ENCODE peak calls at places on chromosomes 4 and X, in four cellular contexts. J, K, Y and W are unnamed samples.

GRCh38 chrX:18855919-18856644 is 127.8 kb downstream of the PHKA2 start:
- DNase-seq in J (peak), K (no peak), Y (no peak), W (peak)

GRCh38 chr4:8232748-8233147 is 33.7 kb downstream of the SH3TC1 start:
- DNase-seq in J (no peak), K (no peak), Y (no peak), W (no peak)

GRCh38 chr4:147498031-147498700 is 17.3 kb downstream of the EDNRA start:
- DNase-seq in J (peak), K (peak), Y (no peak), W (no peak)

GRCh38 chr4:159906051-159906450 is 803.2 kb downstream of the RAPGEF2 start:
- DNase-seq in J (no peak), K (no peak), Y (no peak), W (no peak)

GRCh38 chr4:81635747-81636146 is 164.0 kb upstream of the RASGEF1B start:
- DNase-seq in J (no peak), K (no peak), Y (no peak), W (peak)

GRCh38 chrX:40483502-40483901 is 97.3 kb upstream of the ATP6AP2 start:
- DNase-seq in J (no peak), K (no peak), Y (no peak), W (no peak)

GRCh38 chrX:32877592-32877991 is 333.8 kb downstream of the DMD start:
- DNase-seq in J (peak), K (no peak), Y (no peak), W (no peak)

GRCh38 chr4:150584198-150584593 is 2.2 kb downstream of the MAB21L2 start:
- DNase-seq in J (no peak), K (no peak), Y (no peak), W (no peak)

GRCh38 chr4:52566136-52567031 is 92.7 kb downstream of the USP46 start:
- DNase-seq in J (no peak), K (peak), Y (no peak), W (no peak)

GRCh38 chr4:120733054-120733453 is 189.5 kb downstream of the PRDM5 start:
- DNase-seq in J (no peak), K (no peak), Y (no peak), W (no peak)
- TF ChIP-seq CTCF in J (no peak), K (no peak), Y (no peak), W (no peak)

GRCh38 chr4:67087897-67088296 is 457.4 kb downstream of the CENPC start:
- DNase-seq in J (peak), K (no peak), Y (peak), W (peak)
- TF ChIP-seq CTCF in J (peak), K (no peak), Y (peak), W (peak)

DNA sequence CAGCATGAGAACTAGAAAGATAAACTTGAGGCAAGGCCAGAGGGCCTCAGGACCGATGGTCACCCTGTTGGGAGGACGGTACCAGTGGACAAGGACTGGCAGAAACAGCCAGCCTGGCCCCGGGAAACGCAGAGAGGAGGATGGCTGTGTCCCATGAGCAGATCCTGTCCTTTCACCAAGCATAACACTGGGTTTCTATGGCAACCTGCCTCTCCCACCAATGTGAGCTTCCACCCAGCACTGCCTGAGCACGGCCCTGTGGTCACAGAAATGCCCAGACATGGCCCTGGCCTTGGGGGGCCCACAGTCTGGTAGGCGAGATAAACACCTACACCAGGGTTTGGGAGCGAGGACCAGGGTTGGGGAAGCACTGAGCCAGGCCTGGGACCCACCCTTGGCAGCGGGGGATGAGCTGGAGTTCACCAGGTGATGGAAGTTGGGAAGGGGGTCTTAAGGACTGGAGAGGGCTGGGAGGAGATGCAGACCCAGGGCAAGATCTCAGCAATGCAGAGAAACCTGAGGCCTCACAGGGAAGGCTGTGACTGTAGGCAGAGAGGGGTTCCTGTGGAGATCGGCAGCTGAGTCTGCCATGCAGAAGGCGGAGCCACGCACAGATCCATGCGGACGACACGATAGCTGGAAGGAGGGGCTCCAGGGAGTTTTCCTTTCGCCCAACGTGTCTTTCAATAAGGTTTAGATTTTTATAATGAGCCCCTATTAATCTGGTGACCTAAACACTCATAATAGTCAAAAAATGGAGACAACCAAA is 32.7 kb upstream of the CRMP1 start:
- DNase-seq in J (no peak), K (no peak), Y (no peak), W (no peak)
- TF ChIP-seq CTCF in J (no peak), K (no peak), Y (no peak), W (no peak)

DNA sequence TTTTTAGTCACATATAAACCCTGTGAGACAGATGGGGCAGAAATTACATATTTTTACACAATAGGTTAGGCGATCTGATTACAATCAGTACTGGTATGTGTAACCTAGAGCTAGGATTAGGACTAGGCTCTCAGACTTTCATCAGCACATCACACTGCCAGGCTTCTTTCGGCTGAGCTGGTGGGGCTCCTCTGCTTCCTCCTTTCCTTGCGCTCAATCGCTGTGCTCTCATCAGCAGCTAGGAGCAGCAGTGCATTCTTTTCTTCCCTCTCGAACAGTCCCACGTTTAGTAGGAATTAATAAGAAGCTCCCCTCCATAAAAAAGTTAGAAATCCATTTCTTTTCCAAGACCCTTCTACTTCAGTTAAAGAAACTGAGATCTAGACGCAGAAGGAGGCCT is 350.4 kb downstream of the SPRY1 start:
- DNase-seq in J (peak), K (no peak), Y (no peak), W (no peak)
- TF ChIP-seq CTCF in J (peak), K (no peak), Y (no peak), W (no peak)

GRCh38 chr4:35754047-35754446 is 490.3 kb downstream of the ARAP2 start:
- DNase-seq in J (no peak), K (no peak), Y (no peak), W (no peak)
- TF ChIP-seq CTCF in J (no peak), K (no peak), Y (no peak), W (no peak)

DNA sequence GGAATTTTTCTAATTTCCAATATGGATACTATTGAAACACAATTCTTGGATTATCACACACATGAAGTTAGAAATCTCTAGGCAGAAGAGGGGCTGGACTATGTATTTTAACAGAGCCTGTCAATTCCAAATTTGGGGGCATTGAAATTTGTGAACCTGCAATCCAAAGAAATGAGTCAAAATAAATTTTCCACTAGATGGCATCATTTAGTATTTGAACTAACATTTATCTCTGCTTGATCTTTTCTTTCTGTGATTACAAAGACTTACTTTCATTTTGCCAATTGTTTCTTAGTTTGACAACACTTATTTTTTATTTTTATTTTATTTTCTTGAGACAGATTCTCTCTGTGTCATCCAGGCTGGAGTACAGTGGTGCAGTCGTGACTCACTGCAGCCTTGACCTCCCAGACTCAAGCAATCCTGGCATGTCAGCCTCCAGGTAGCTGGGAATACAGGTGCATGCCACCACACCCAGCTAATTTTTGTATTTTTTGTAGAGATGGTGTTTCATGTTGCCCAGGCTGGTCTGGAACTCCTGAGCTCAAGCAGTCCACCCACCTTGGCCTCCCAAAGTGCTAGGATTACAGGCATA is 2.7 kb upstream of the PYURF start:
- DNase-seq in J (peak), K (no peak), Y (no peak), W (peak)
- TF ChIP-seq CTCF in J (no peak), K (no peak), Y (peak), W (no peak)

GRCh38 chrX:49133759-49134158 is 10.2 kb upstream of the GPKOW start:
- DNase-seq in J (no peak), K (no peak), Y (no peak), W (no peak)
- TF ChIP-seq CTCF in J (no peak), K (no peak), Y (no peak), W (no peak)

DNA sequence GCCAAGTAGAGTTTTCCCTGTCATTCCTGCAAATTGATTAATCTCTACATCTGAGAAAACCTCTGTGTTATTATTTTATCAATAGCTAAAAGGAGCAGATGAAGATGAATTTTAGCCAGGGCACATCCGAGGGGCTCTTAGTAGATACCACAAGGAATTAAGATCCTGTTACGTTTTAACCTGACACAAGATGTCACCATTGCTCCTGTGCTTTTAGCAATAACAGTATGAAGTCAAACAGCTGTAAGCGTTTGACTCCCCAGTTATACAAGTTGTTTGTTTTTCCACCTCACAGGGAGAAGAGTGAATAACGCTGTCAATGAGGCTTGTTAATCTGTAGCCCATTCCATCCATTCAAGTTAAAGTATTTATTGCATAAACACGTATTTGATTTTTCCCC is 76.0 kb upstream of the AP1S2 start:
- DNase-seq in J (peak), K (peak), Y (no peak), W (peak)
- TF ChIP-seq CTCF in J (peak), K (peak), Y (no peak), W (no peak)

DNA sequence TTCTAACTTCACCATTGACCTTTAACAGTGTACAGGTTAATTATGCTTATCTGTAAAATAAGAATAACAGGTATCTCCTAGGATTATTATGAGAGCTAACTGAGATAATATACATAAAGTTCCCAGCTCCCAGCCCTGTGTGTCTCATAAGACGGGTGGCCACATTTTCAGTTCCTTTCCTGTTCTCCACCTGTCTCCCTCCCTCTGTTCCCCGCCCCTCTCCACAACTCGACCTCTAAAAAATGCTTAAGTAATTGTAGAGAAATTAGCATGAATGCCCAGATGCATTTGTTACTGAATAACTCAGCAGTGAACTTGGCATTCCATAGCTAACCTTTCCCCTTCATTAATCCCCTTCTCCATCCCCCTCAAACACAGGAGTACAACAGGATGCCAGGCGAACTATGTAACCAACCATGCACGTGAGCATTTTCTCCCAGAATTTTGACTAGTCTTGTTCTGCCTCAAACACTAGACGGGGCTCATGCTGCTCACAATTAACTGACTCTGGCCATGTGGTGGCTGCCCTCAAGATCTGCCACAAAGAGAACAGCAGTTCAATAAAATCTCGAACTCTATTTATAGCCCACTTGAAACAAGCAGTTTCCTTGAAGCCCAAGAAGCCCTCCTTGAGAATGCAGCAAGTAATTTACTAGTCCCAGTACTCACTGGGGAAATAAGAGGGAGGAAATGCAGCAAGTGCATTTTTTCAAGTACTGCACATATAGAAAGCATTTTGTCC is 351.2 kb downstream of the ARHGAP24 start:
- DNase-seq in J (peak), K (peak), Y (no peak), W (no peak)
- TF ChIP-seq CTCF in J (peak), K (peak), Y (no peak), W (no peak)